ENCODE peak calls at places on chromosomes 5 and 9, in six cellular contexts. Z, D, B, J, W and E are unnamed samples.
A peak's percentile ranks its signal among the peaks of the same experiment; 100 is the strongest.

GRCh38 chr9:86454701-86455402 is 100.6 kb upstream of the TUT7 start:
- DNase-seq in Z (no peak), D (no peak), B (no peak), J (no peak), W (no peak), E (no peak)

GRCh38 chr5:2338686-2339085 is 412.8 kb downstream of the IRX2 start:
- DNase-seq in Z (no peak), D (no peak), B (no peak), J (no peak), W (no peak), E (no peak)

GRCh38 chr9:100637787-100638186 is 59.9 kb downstream of the CAVIN4 start:
- DNase-seq in Z (no peak), D (peak; percentile 44), B (no peak), J (peak; percentile 24), W (no peak), E (no peak)

GRCh38 chr5:74684900-74685851 is at the start of gene HEXB:
- DNase-seq in Z (peak; percentile 96), D (peak; percentile 85), B (peak; percentile 75), J (peak; percentile 95), W (peak; percentile 75), E (peak; percentile 24)

GRCh38 chr5:9062873-9063272 is 483.0 kb downstream of the SEMA5A start:
- DNase-seq in Z (no peak), D (no peak), B (no peak), J (no peak), W (no peak), E (no peak)

GRCh38 chr5:72408602-72409001 is 88.4 kb downstream of the PTCD2 start:
- DNase-seq in Z (no peak), D (no peak), B (no peak), J (peak; percentile 11), W (no peak), E (no peak)

GRCh38 chr9:21974542-21975409 is 19.4 kb downstream of the CDKN2A start:
- DNase-seq in Z (peak; percentile 46), D (peak; percentile 75), B (no peak), J (peak; percentile 50), W (no peak), E (no peak)

GRCh38 chr9:8268881-8269280 is 469.3 kb upstream of the DMAC1 start:
- DNase-seq in Z (no peak), D (no peak), B (no peak), J (no peak), W (no peak), E (no peak)

GRCh38 chr9:69519470-69520240 is 152.5 kb downstream of the APBA1 start:
- DNase-seq in Z (no peak), D (no peak), B (no peak), J (no peak), W (no peak), E (no peak)

GRCh38 chr9:28166179-28166578 is 592.9 kb upstream of the C9orf72 start:
- DNase-seq in Z (no peak), D (no peak), B (no peak), J (no peak), W (no peak), E (no peak)

GRCh38 chr5:75510417-75510835 is 1.0 kb downstream of the CERT1 start:
- DNase-seq in Z (no peak), D (no peak), B (no peak), J (no peak), W (no peak), E (no peak)